ENCODE peak calls at places on chromosome 1, in nine cellular contexts. One of them, this sample, is unnamed.

GRCh38 chr1:235470741-235471439 is 33.4 kb downstream of the B3GALNT2 start:
- DNase-seq in ACHN: no peak
- DNase-seq in MV-4-11: no peak
- DNase-seq in activated CD4-positive, alpha-beta T cell treated with anti-CD3 and anti-CD28 coated beads for 48 hours: no peak
- DNase-seq in GM20000: no peak
- DNase-seq in HS-5: no peak
- DNase-seq in posterior cingulate gyrus: no peak
- DNase-seq in HTR-8/SVneo: no peak
- DNase-seq in AG09319: no peak
- DNase-seq in this sample: no peak

GRCh38 chr1:204363335-204364114 is 3.8 kb upstream of the PLEKHA6 start:
- DNase-seq in ACHN: peak
- DNase-seq in MV-4-11: peak
- DNase-seq in activated CD4-positive, alpha-beta T cell treated with anti-CD3 and anti-CD28 coated beads for 48 hours: peak
- DNase-seq in GM20000: peak
- DNase-seq in HS-5: peak
- DNase-seq in posterior cingulate gyrus: peak
- DNase-seq in HTR-8/SVneo: peak
- DNase-seq in AG09319: peak
- DNase-seq in this sample: peak

GRCh38 chr1:47031059-47031458 is 7.6 kb downstream of the CYP4X1 start:
- DNase-seq in ACHN: no peak
- DNase-seq in MV-4-11: no peak
- DNase-seq in activated CD4-positive, alpha-beta T cell treated with anti-CD3 and anti-CD28 coated beads for 48 hours: no peak
- DNase-seq in GM20000: no peak
- DNase-seq in HS-5: no peak
- DNase-seq in posterior cingulate gyrus: no peak
- DNase-seq in HTR-8/SVneo: no peak
- DNase-seq in AG09319: no peak
- DNase-seq in this sample: no peak

GRCh38 chr1:153796786-153797659 is 21.8 kb downstream of the SLC27A3 start:
- DNase-seq in ACHN: peak
- DNase-seq in MV-4-11: peak
- DNase-seq in activated CD4-positive, alpha-beta T cell treated with anti-CD3 and anti-CD28 coated beads for 48 hours: peak
- DNase-seq in GM20000: peak
- DNase-seq in HS-5: no peak
- DNase-seq in posterior cingulate gyrus: peak
- DNase-seq in HTR-8/SVneo: peak
- DNase-seq in AG09319: no peak
- DNase-seq in this sample: peak

GRCh38 chr1:107405241-107405640 is 264.4 kb downstream of the NTNG1 start:
- DNase-seq in ACHN: peak
- DNase-seq in MV-4-11: peak
- DNase-seq in activated CD4-positive, alpha-beta T cell treated with anti-CD3 and anti-CD28 coated beads for 48 hours: no peak
- DNase-seq in GM20000: no peak
- DNase-seq in HS-5: peak
- DNase-seq in posterior cingulate gyrus: no peak
- DNase-seq in HTR-8/SVneo: no peak
- DNase-seq in AG09319: peak
- DNase-seq in this sample: no peak

GRCh38 chr1:186102559-186103148 is 272.4 kb downstream of the TPR start:
- DNase-seq in ACHN: peak
- DNase-seq in MV-4-11: peak
- DNase-seq in activated CD4-positive, alpha-beta T cell treated with anti-CD3 and anti-CD28 coated beads for 48 hours: no peak
- DNase-seq in GM20000: no peak
- DNase-seq in HS-5: peak
- DNase-seq in posterior cingulate gyrus: no peak
- DNase-seq in HTR-8/SVneo: peak
- DNase-seq in AG09319: peak
- DNase-seq in this sample: no peak

GRCh38 chr1:158203693-158204457 is 23.2 kb downstream of the CD1D start:
- DNase-seq in ACHN: peak
- DNase-seq in MV-4-11: peak
- DNase-seq in activated CD4-positive, alpha-beta T cell treated with anti-CD3 and anti-CD28 coated beads for 48 hours: peak
- DNase-seq in GM20000: peak
- DNase-seq in HS-5: peak
- DNase-seq in posterior cingulate gyrus: no peak
- DNase-seq in HTR-8/SVneo: peak
- DNase-seq in AG09319: peak
- DNase-seq in this sample: no peak

GRCh38 chr1:3775248-3775497 is 2.6 kb downstream of the SMIM1 start:
- DNase-seq in ACHN: no peak
- DNase-seq in MV-4-11: no peak
- DNase-seq in activated CD4-positive, alpha-beta T cell treated with anti-CD3 and anti-CD28 coated beads for 48 hours: no peak
- DNase-seq in GM20000: no peak
- DNase-seq in HS-5: no peak
- DNase-seq in posterior cingulate gyrus: no peak
- DNase-seq in HTR-8/SVneo: no peak
- DNase-seq in AG09319: no peak
- DNase-seq in this sample: no peak

GRCh38 chr1:22709227-22709626 is 1.4 kb upstream of the EPHB2 start:
- DNase-seq in ACHN: peak
- DNase-seq in MV-4-11: no peak
- DNase-seq in activated CD4-positive, alpha-beta T cell treated with anti-CD3 and anti-CD28 coated beads for 48 hours: no peak
- DNase-seq in GM20000: no peak
- DNase-seq in HS-5: no peak
- DNase-seq in posterior cingulate gyrus: no peak
- DNase-seq in HTR-8/SVneo: no peak
- DNase-seq in AG09319: no peak
- DNase-seq in this sample: no peak

GRCh38 chr1:178869114-178869697 is 1.7 kb downstream of the ANGPTL1 start:
- DNase-seq in ACHN: no peak
- DNase-seq in MV-4-11: no peak
- DNase-seq in activated CD4-positive, alpha-beta T cell treated with anti-CD3 and anti-CD28 coated beads for 48 hours: no peak
- DNase-seq in GM20000: no peak
- DNase-seq in HS-5: no peak
- DNase-seq in posterior cingulate gyrus: no peak
- DNase-seq in HTR-8/SVneo: no peak
- DNase-seq in AG09319: no peak
- DNase-seq in this sample: no peak

GRCh38 chr1:247357781-247358211 is 26.1 kb upstream of the ZNF496 start:
- DNase-seq in ACHN: peak
- DNase-seq in MV-4-11: no peak
- DNase-seq in activated CD4-positive, alpha-beta T cell treated with anti-CD3 and anti-CD28 coated beads for 48 hours: peak
- DNase-seq in GM20000: peak
- DNase-seq in HS-5: no peak
- DNase-seq in posterior cingulate gyrus: no peak
- DNase-seq in HTR-8/SVneo: no peak
- DNase-seq in AG09319: peak
- DNase-seq in this sample: no peak

GRCh38 chr1:168301664-168302320 is 21.1 kb downstream of the TBX19 start:
- DNase-seq in ACHN: peak
- DNase-seq in MV-4-11: no peak
- DNase-seq in activated CD4-positive, alpha-beta T cell treated with anti-CD3 and anti-CD28 coated beads for 48 hours: no peak
- DNase-seq in GM20000: no peak
- DNase-seq in HS-5: peak
- DNase-seq in posterior cingulate gyrus: no peak
- DNase-seq in HTR-8/SVneo: peak
- DNase-seq in AG09319: no peak
- DNase-seq in this sample: no peak

GRCh38 chr1:163821679-163822078 is 499.9 kb downstream of the NUF2 start:
- DNase-seq in ACHN: no peak
- DNase-seq in MV-4-11: no peak
- DNase-seq in activated CD4-positive, alpha-beta T cell treated with anti-CD3 and anti-CD28 coated beads for 48 hours: no peak
- DNase-seq in GM20000: no peak
- DNase-seq in HS-5: no peak
- DNase-seq in posterior cingulate gyrus: no peak
- DNase-seq in HTR-8/SVneo: no peak
- DNase-seq in AG09319: no peak
- DNase-seq in this sample: no peak

GRCh38 chr1:46284597-46285564 is 18.5 kb downstream of the LRRC41 start:
- DNase-seq in ACHN: no peak
- DNase-seq in MV-4-11: no peak
- DNase-seq in activated CD4-positive, alpha-beta T cell treated with anti-CD3 and anti-CD28 coated beads for 48 hours: no peak
- DNase-seq in GM20000: no peak
- DNase-seq in HS-5: no peak
- DNase-seq in posterior cingulate gyrus: no peak
- DNase-seq in HTR-8/SVneo: no peak
- DNase-seq in AG09319: no peak
- DNase-seq in this sample: no peak

GRCh38 chr1:246497331-246497915 is 9.7 kb downstream of the SMYD3 start:
- DNase-seq in ACHN: peak
- DNase-seq in MV-4-11: peak
- DNase-seq in activated CD4-positive, alpha-beta T cell treated with anti-CD3 and anti-CD28 coated beads for 48 hours: no peak
- DNase-seq in GM20000: peak
- DNase-seq in HS-5: peak
- DNase-seq in posterior cingulate gyrus: no peak
- DNase-seq in HTR-8/SVneo: no peak
- DNase-seq in AG09319: peak
- DNase-seq in this sample: no peak

GRCh38 chr1:172320723-172321122 is 99.8 kb upstream of the C1orf105 start:
- DNase-seq in ACHN: no peak
- DNase-seq in MV-4-11: no peak
- DNase-seq in activated CD4-positive, alpha-beta T cell treated with anti-CD3 and anti-CD28 coated beads for 48 hours: no peak
- DNase-seq in GM20000: no peak
- DNase-seq in HS-5: no peak
- DNase-seq in posterior cingulate gyrus: no peak
- DNase-seq in HTR-8/SVneo: peak
- DNase-seq in AG09319: no peak
- DNase-seq in this sample: no peak

GRCh38 chr1:47189844-47190562 is at the start of gene PDZK1IP1:
- DNase-seq in ACHN: peak
- DNase-seq in MV-4-11: no peak
- DNase-seq in activated CD4-positive, alpha-beta T cell treated with anti-CD3 and anti-CD28 coated beads for 48 hours: no peak
- DNase-seq in GM20000: no peak
- DNase-seq in HS-5: no peak
- DNase-seq in posterior cingulate gyrus: no peak
- DNase-seq in HTR-8/SVneo: no peak
- DNase-seq in AG09319: peak
- DNase-seq in this sample: peak

GRCh38 chr1:112383759-112384370 is 12.1 kb upstream of the CTTNBP2NL start:
- DNase-seq in ACHN: no peak
- DNase-seq in MV-4-11: no peak
- DNase-seq in activated CD4-positive, alpha-beta T cell treated with anti-CD3 and anti-CD28 coated beads for 48 hours: no peak
- DNase-seq in GM20000: no peak
- DNase-seq in HS-5: no peak
- DNase-seq in posterior cingulate gyrus: no peak
- DNase-seq in HTR-8/SVneo: no peak
- DNase-seq in AG09319: no peak
- DNase-seq in this sample: no peak

This sample was measured in frontal cortex.